ENCODE peak calls at places on chromosomes 16 and 17, in ten cellular contexts. T, X, G, R, P, D, O, S, F and Y are unnamed samples.
A peak's percentile ranks its signal among the peaks of the same experiment; 100 is the strongest.

GRCh38 chr17:72004011-72004427 is 116.8 kb upstream of the SOX9 start:
- DNase-seq in P (no peak), S (no peak), T (no peak), X (no peak), R (peak; percentile 32), D (no peak), G (no peak), F (no peak), O (no peak), Y (no peak)

GRCh38 chr16:58385218-58385773 is 7.0 kb upstream of the GINS3 start:
- DNase-seq in O (no peak), R (no peak), S (no peak), F (no peak), X (no peak), T (no peak), D (no peak), G (no peak), P (no peak), Y (no peak)

GRCh38 chr16:3214904-3215600 is 19.9 kb downstream of the ZNF200 start:
- DNase-seq in F (no peak), G (no peak), R (no peak), D (peak; percentile 3), P (no peak), X (no peak), T (no peak), S (no peak), O (no peak), Y (no peak)

GRCh38 chr16:86802013-86802412 is 223.7 kb downstream of the FOXL1 start:
- DNase-seq in O (no peak), S (no peak), R (no peak), X (no peak), P (no peak), D (no peak), T (no peak), G (no peak), F (no peak), Y (no peak)

GRCh38 chr17:62713096-62713870 is 85.8 kb downstream of the MRC2 start:
- DNase-seq in X (peak; percentile 61), D (no peak), F (no peak), T (no peak), R (no peak), S (no peak), O (no peak), G (no peak), P (no peak), Y (no peak)

GRCh38 chr16:2609827-2610470 is 72.1 kb downstream of the PDPK1 start:
- DNase-seq in X (no peak), S (no peak), T (no peak), F (peak; percentile 33), P (no peak), R (no peak), O (no peak), D (no peak), G (no peak), Y (peak; percentile 46)

GRCh38 chr16:12315330-12316138 is 339.0 kb downstream of the SNX29 start:
- DNase-seq in T (no peak), D (no peak), O (no peak), F (no peak), G (no peak), R (no peak), S (no peak), X (no peak), P (no peak), Y (no peak)

GRCh38 chr17:8324132-8324531 is 14.1 kb downstream of the ARHGEF15 start:
- DNase-seq in T (no peak), G (no peak), S (no peak), R (no peak), O (no peak), X (no peak), P (no peak), F (no peak), D (no peak), Y (no peak)

GRCh38 chr17:59365383-59365981 is 34.0 kb downstream of the YPEL2 start:
- DNase-seq in D (no peak), R (no peak), P (no peak), O (no peak), T (no peak), G (no peak), X (peak; percentile 82), F (no peak), S (no peak), Y (no peak)

GRCh38 chr17:9232591-9233270 is 211.4 kb downstream of the NTN1 start:
- DNase-seq in P (no peak), X (no peak), O (no peak), D (no peak), S (peak; percentile 48), G (no peak), R (no peak), F (no peak), T (no peak), Y (no peak)

GRCh38 chr16:69796285-69797118 is 34.4 kb downstream of the WWP2 start:
- DNase-seq in T (no peak), S (peak; percentile 84), F (no peak), P (peak; percentile 13), X (peak; percentile 70), O (peak; percentile 62), G (peak; percentile 42), R (peak; percentile 81), D (no peak), Y (peak; percentile 36)

GRCh38 chr17:68085751-68086445 is 50.4 kb downstream of the KPNA2 start:
- DNase-seq in X (no peak), G (no peak), F (no peak), O (no peak), R (no peak), T (no peak), S (no peak), P (no peak), D (no peak), Y (no peak)

GRCh38 chr17:2854662-2855061 is 58.4 kb downstream of the RAP1GAP2 start:
- DNase-seq in S (no peak), D (no peak), T (no peak), O (peak; percentile 21), G (no peak), P (no peak), X (peak; percentile 85), R (no peak), F (no peak), Y (no peak)

GRCh38 chr16:2428051-2428786 is 1.0 kb upstream of the CCNF start:
- DNase-seq in O (no peak), P (no peak), F (no peak), R (peak; percentile 38), S (peak; percentile 9), T (no peak), X (peak; percentile 85), D (no peak), G (no peak), Y (peak; percentile 77)

DNA sequence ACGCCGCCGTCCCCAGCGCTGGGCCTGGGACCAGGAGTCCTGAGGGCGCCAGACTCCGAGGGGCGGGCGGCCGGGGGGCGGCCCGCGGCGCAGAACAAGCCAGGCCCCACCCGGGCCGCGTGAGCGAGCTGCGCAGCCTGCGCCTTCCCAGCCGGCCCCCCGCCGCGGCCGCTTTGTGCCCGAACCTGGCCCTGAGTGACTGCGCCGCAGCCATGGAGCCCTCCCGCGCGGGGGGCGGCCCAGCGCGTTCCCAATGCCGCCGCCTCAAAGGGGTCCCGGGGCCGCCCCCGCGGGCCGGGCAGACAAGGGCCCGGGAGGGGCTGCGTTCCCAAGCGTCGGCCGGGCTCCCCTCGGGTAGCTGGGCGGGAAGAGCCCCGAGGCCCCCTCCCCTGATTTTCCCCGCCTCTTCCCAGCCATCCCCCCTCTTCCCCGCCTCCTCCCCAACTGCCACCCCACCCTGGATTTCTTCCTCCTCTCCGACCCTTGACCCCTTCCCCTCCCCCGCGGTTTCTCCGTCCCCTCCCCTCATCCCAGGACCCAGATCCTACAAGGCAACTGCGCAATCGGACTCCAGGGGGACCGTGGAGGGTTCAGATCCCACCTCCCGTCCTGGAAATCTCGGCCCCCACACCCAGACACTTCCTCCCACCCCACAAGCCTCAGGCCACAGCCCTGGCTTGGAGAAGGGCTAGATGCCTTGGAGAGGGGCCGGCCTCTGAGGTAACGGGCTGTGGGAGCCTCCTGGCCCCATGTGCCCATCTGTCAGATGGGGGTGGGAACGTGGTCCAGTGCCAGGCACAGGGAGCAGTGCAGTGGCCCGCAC is 17.1 kb downstream of the ZNF423 start:
- DNase-seq in F (no peak), X (peak; percentile 77), R (no peak), P (no peak), G (no peak), D (no peak), O (peak; percentile 27), T (no peak), S (no peak), Y (no peak)
- H3K4me3 ChIP-seq in F (peak overlapping the region; percentile 2), X (no peak overlapping the region), R (peak overlapping the region; percentile 4), P (no peak overlapping the region), G (no peak overlapping the region), D (no peak overlapping the region), O (no peak overlapping the region), T (peak overlapping the region; percentile 57), S (no peak overlapping the region), Y (no peak overlapping the region)

GRCh38 chr16:13510425-13511151 is 409.4 kb upstream of the ERCC4 start:
- DNase-seq in X (no peak), P (no peak), T (no peak), S (no peak), D (no peak), G (no peak), F (no peak), R (no peak), O (no peak), Y (no peak)
- TF ChIP-seq CTCF in X (peak; percentile 79), P (no peak), T (no peak), S (no peak), D (no peak), G (no peak), F (no peak), R (no peak), O (no peak), Y (no peak)

GRCh38 chr16:56912746-56913703 is 18.9 kb upstream of the HERPUD1 start:
- DNase-seq in P (no peak), O (no peak), G (no peak), T (no peak), F (no peak), D (no peak), X (no peak), S (peak; percentile 71), R (peak; percentile 68), Y (peak; percentile 57)

GRCh38 chr16:56910654-56911539 is 21.0 kb upstream of the HERPUD1 start:
- DNase-seq in T (no peak), S (peak; percentile 68), R (peak; percentile 93), G (peak; percentile 49), O (no peak), X (no peak), D (no peak), F (no peak), P (peak; percentile 35), Y (peak; percentile 41)

GRCh38 chr16:56910114-56910511 is 21.8 kb upstream of the HERPUD1 start:
- DNase-seq in S (no peak), T (no peak), D (no peak), F (no peak), G (no peak), R (no peak), O (no peak), P (no peak), X (no peak), Y (no peak)

GRCh38 chr16:56909484-56910113 is 22.3 kb upstream of the HERPUD1 start:
- DNase-seq in D (no peak), F (no peak), X (no peak), S (no peak), T (no peak), G (no peak), P (no peak), R (no peak), O (no peak), Y (no peak)

GRCh38 chr16:56911771-56912541 is 20.0 kb upstream of the HERPUD1 start:
- DNase-seq in G (no peak), O (no peak), P (peak; percentile 35), T (no peak), D (no peak), S (no peak), F (no peak), R (peak; percentile 85), X (no peak), Y (peak; percentile 75)
- H3K27ac ChIP-seq in G (peak overlapping the region; percentile 21), O (peak overlapping the region; percentile 53), P (no peak overlapping the region), T (peak overlapping the region; percentile 83), D (no peak overlapping the region), S (no peak overlapping the region), F (peak overlapping the region; percentile 49), R (no peak overlapping the region), X (no peak overlapping the region), Y (peak overlapping the region; percentile 36)

GRCh38 chr17:57876023-57876865 is 26.4 kb upstream of the MRPS23 start:
- DNase-seq in G (no peak), X (peak; percentile 87), P (no peak), T (no peak), O (no peak), S (no peak), D (no peak), F (no peak), R (no peak), Y (no peak)
- H3K4me3 ChIP-seq in G (no peak overlapping the region), X (no peak overlapping the region), P (no peak overlapping the region), T (no peak overlapping the region), O (no peak overlapping the region), S (no peak overlapping the region), D (no peak overlapping the region), F (no peak overlapping the region), R (no peak overlapping the region), Y (no peak overlapping the region)